ENCODE peak calls at places on chromosomes 7 and 10, in nine cellular contexts. One of them, this sample, is unnamed.

GRCh38 chr10:11611248-11612003 is at the start of gene USP6NL:
- DNase-seq in Caco-2: peak; percentile 99
- DNase-seq in heart left ventricle: peak; percentile 93
- DNase-seq in A549: peak; percentile 83
- DNase-seq in fibroblast of lung: peak; percentile 78
- DNase-seq in psoas muscle: peak; percentile 89
- DNase-seq in astrocyte of the spinal cord: peak; percentile 80
- DNase-seq in neural progenitor cell: peak; percentile 96
- DNase-seq in epithelial cell of esophagus: peak; percentile 92
- DNase-seq in this sample: peak; percentile 77

GRCh38 chr10:11017575-11018425 is at the start of gene CELF2:
- DNase-seq in epithelial cell of esophagus: peak; percentile 60
- DNase-seq in psoas muscle: peak; percentile 75
- DNase-seq in astrocyte of the spinal cord: no peak
- DNase-seq in neural progenitor cell: peak; percentile 94
- DNase-seq in Caco-2: peak; percentile 77
- DNase-seq in fibroblast of lung: peak; percentile 23
- DNase-seq in heart left ventricle: peak; percentile 84
- DNase-seq in A549: no peak
- DNase-seq in this sample: peak; percentile 53

GRCh38 chr10:58930497-58930896 is 245.9 kb upstream of the PHYHIPL start:
- DNase-seq in epithelial cell of esophagus: peak; percentile 4
- DNase-seq in astrocyte of the spinal cord: no peak
- DNase-seq in heart left ventricle: no peak
- DNase-seq in neural progenitor cell: no peak
- DNase-seq in A549: no peak
- DNase-seq in Caco-2: no peak
- DNase-seq in fibroblast of lung: peak; percentile 66
- DNase-seq in psoas muscle: no peak
- DNase-seq in this sample: no peak

GRCh38 chr7:24346716-24347115 is 62.7 kb downstream of the NPY start:
- DNase-seq in heart left ventricle: no peak
- DNase-seq in psoas muscle: no peak
- DNase-seq in fibroblast of lung: no peak
- DNase-seq in A549: no peak
- DNase-seq in astrocyte of the spinal cord: no peak
- DNase-seq in Caco-2: no peak
- DNase-seq in epithelial cell of esophagus: no peak
- DNase-seq in neural progenitor cell: no peak
- DNase-seq in this sample: no peak

GRCh38 chr7:25858562-25859411 is 293.2 kb upstream of the NFE2L3 start:
- DNase-seq in epithelial cell of esophagus: no peak
- DNase-seq in fibroblast of lung: no peak
- DNase-seq in Caco-2: no peak
- DNase-seq in A549: no peak
- DNase-seq in neural progenitor cell: peak; percentile 60
- DNase-seq in heart left ventricle: no peak
- DNase-seq in psoas muscle: no peak
- DNase-seq in astrocyte of the spinal cord: no peak
- DNase-seq in this sample: peak; percentile 21

GRCh38 chr7:114182837-114183236 is 231.8 kb upstream of the FOXP2 start:
- DNase-seq in astrocyte of the spinal cord: no peak
- DNase-seq in heart left ventricle: no peak
- DNase-seq in fibroblast of lung: peak; percentile 30
- DNase-seq in A549: no peak
- DNase-seq in neural progenitor cell: peak; percentile 30
- DNase-seq in epithelial cell of esophagus: no peak
- DNase-seq in Caco-2: peak; percentile 28
- DNase-seq in psoas muscle: no peak
- DNase-seq in this sample: no peak

GRCh38 chr7:30804078-30804661 is 33.0 kb downstream of the MINDY4 start:
- DNase-seq in psoas muscle: no peak
- DNase-seq in heart left ventricle: no peak
- DNase-seq in astrocyte of the spinal cord: peak; percentile 93
- DNase-seq in Caco-2: no peak
- DNase-seq in neural progenitor cell: no peak
- DNase-seq in fibroblast of lung: peak; percentile 96
- DNase-seq in epithelial cell of esophagus: peak; percentile 72
- DNase-seq in A549: no peak
- DNase-seq in this sample: no peak

GRCh38 chr10:30378607-30379006 is 29.5 kb upstream of the MTPAP start:
- DNase-seq in fibroblast of lung: no peak
- DNase-seq in A549: no peak
- DNase-seq in astrocyte of the spinal cord: no peak
- DNase-seq in Caco-2: no peak
- DNase-seq in heart left ventricle: no peak
- DNase-seq in epithelial cell of esophagus: peak; percentile 10
- DNase-seq in psoas muscle: no peak
- DNase-seq in neural progenitor cell: no peak
- DNase-seq in this sample: no peak

DNA sequence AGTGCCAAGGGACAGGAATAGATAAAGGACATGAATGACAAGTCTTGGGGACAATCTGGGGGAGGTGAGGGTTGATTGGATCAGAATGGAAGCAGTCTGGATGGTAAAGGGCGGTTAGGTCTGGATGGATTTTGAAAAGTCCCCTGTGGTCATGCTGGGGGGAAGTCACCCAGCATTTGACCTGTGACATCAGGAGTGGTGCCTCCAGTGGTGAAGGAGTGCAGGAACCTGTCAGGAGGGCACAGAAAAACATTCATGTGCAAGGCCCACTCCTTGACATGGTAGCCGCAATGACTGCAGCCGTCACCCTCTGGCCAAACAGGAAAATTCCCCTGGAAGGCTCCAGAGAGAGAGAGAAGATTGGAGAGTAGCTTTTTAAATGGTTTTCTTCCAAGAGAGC is 304.8 kb downstream of the GFRA1 start:
- DNase-seq in A549: no peak
- DNase-seq in fibroblast of lung: no peak
- DNase-seq in neural progenitor cell: no peak
- DNase-seq in astrocyte of the spinal cord: no peak
- DNase-seq in epithelial cell of esophagus: no peak
- DNase-seq in psoas muscle: no peak
- DNase-seq in Caco-2: no peak
- DNase-seq in heart left ventricle: no peak
- DNase-seq in this sample: no peak
- TF ChIP-seq CTCF in A549: no peak
- TF ChIP-seq CTCF in fibroblast of lung: no peak
- TF ChIP-seq CTCF in neural progenitor cell: no peak
- TF ChIP-seq CTCF in astrocyte of the spinal cord: no peak
- TF ChIP-seq CTCF in epithelial cell of esophagus: no peak
- TF ChIP-seq CTCF in psoas muscle: no peak
- TF ChIP-seq CTCF in Caco-2: no peak
- TF ChIP-seq CTCF in heart left ventricle: no peak
- TF ChIP-seq CTCF in this sample: no peak

GRCh38 chr10:47186941-47187340 is 113.1 kb upstream of the GDF10 start:
- DNase-seq in Caco-2: no peak
- DNase-seq in heart left ventricle: no peak
- DNase-seq in astrocyte of the spinal cord: no peak
- DNase-seq in psoas muscle: no peak
- DNase-seq in neural progenitor cell: no peak
- DNase-seq in A549: no peak
- DNase-seq in epithelial cell of esophagus: no peak
- DNase-seq in fibroblast of lung: no peak
- DNase-seq in this sample: no peak

GRCh38 chr10:47190301-47190700 is 109.7 kb upstream of the GDF10 start:
- DNase-seq in epithelial cell of esophagus: peak; percentile 8
- DNase-seq in Caco-2: no peak
- DNase-seq in astrocyte of the spinal cord: no peak
- DNase-seq in A549: no peak
- DNase-seq in fibroblast of lung: no peak
- DNase-seq in heart left ventricle: no peak
- DNase-seq in psoas muscle: no peak
- DNase-seq in neural progenitor cell: no peak
- DNase-seq in this sample: no peak

GRCh38 chr10:47189802-47190201 is 110.2 kb upstream of the GDF10 start:
- DNase-seq in neural progenitor cell: no peak
- DNase-seq in Caco-2: no peak
- DNase-seq in astrocyte of the spinal cord: no peak
- DNase-seq in fibroblast of lung: no peak
- DNase-seq in epithelial cell of esophagus: no peak
- DNase-seq in psoas muscle: no peak
- DNase-seq in heart left ventricle: no peak
- DNase-seq in A549: no peak
- DNase-seq in this sample: no peak

GRCh38 chr10:47188156-47188555 is 111.8 kb upstream of the GDF10 start:
- DNase-seq in Caco-2: no peak
- DNase-seq in fibroblast of lung: no peak
- DNase-seq in heart left ventricle: no peak
- DNase-seq in neural progenitor cell: no peak
- DNase-seq in epithelial cell of esophagus: no peak
- DNase-seq in astrocyte of the spinal cord: no peak
- DNase-seq in psoas muscle: no peak
- DNase-seq in A549: no peak
- DNase-seq in this sample: no peak

DNA sequence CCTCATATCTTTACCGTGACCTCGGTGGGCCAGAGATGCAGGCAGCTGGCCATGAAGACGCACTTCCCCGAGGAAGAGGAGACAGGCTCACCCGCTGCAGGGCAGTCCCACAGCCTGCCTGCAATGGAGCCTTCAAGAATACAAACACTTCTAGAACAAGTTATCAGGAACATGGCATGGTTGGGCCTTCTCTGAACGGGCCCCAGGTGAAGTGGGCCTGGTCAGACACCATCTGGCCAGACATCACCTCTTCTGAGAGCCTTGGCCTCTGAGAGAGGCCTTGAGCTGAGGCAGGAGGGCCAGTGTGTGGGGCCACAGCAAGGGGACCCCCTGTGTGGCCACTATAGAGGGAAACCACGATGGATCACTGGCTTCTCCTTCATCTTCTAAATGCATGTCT is 112.4 kb upstream of the GDF10 start:
- DNase-seq in astrocyte of the spinal cord: no peak
- DNase-seq in fibroblast of lung: no peak
- DNase-seq in Caco-2: no peak
- DNase-seq in neural progenitor cell: no peak
- DNase-seq in epithelial cell of esophagus: no peak
- DNase-seq in psoas muscle: no peak
- DNase-seq in A549: no peak
- DNase-seq in heart left ventricle: no peak
- DNase-seq in this sample: no peak
- TF ChIP-seq CTCF in astrocyte of the spinal cord: no peak
- TF ChIP-seq CTCF in fibroblast of lung: no peak
- TF ChIP-seq CTCF in Caco-2: no peak
- TF ChIP-seq CTCF in neural progenitor cell: no peak
- TF ChIP-seq CTCF in epithelial cell of esophagus: no peak
- TF ChIP-seq CTCF in psoas muscle: no peak
- TF ChIP-seq CTCF in A549: no peak
- TF ChIP-seq CTCF in heart left ventricle: no peak
- TF ChIP-seq CTCF in this sample: no peak

GRCh38 chr7:117809958-117810357 is 63.3 kb downstream of the CTTNBP2 start:
- DNase-seq in Caco-2: no peak
- DNase-seq in fibroblast of lung: peak; percentile 36
- DNase-seq in neural progenitor cell: no peak
- DNase-seq in epithelial cell of esophagus: no peak
- DNase-seq in astrocyte of the spinal cord: no peak
- DNase-seq in psoas muscle: no peak
- DNase-seq in heart left ventricle: peak; percentile 47
- DNase-seq in A549: no peak
- DNase-seq in this sample: no peak

GRCh38 chr7:117808910-117809705 is 64.1 kb downstream of the CTTNBP2 start:
- DNase-seq in psoas muscle: no peak
- DNase-seq in Caco-2: no peak
- DNase-seq in fibroblast of lung: peak; percentile 86
- DNase-seq in neural progenitor cell: no peak
- DNase-seq in astrocyte of the spinal cord: peak; percentile 74
- DNase-seq in epithelial cell of esophagus: no peak
- DNase-seq in heart left ventricle: no peak
- DNase-seq in A549: no peak
- DNase-seq in this sample: no peak

GRCh38 chr7:117806011-117806410 is 67.2 kb downstream of the CTTNBP2 start:
- DNase-seq in epithelial cell of esophagus: no peak
- DNase-seq in neural progenitor cell: no peak
- DNase-seq in fibroblast of lung: no peak
- DNase-seq in heart left ventricle: no peak
- DNase-seq in psoas muscle: no peak
- DNase-seq in A549: no peak
- DNase-seq in astrocyte of the spinal cord: no peak
- DNase-seq in Caco-2: no peak
- DNase-seq in this sample: no peak

GRCh38 chr7:117807688-117808087 is 65.6 kb downstream of the CTTNBP2 start:
- DNase-seq in Caco-2: no peak
- DNase-seq in astrocyte of the spinal cord: no peak
- DNase-seq in heart left ventricle: no peak
- DNase-seq in fibroblast of lung: no peak
- DNase-seq in epithelial cell of esophagus: no peak
- DNase-seq in psoas muscle: no peak
- DNase-seq in A549: no peak
- DNase-seq in neural progenitor cell: no peak
- DNase-seq in this sample: no peak

GRCh38 chr7:117808273-117808868 is 64.9 kb downstream of the CTTNBP2 start:
- DNase-seq in psoas muscle: peak; percentile 26
- DNase-seq in fibroblast of lung: peak; percentile 87
- DNase-seq in A549: no peak
- DNase-seq in astrocyte of the spinal cord: peak; percentile 83
- DNase-seq in Caco-2: no peak
- DNase-seq in heart left ventricle: peak; percentile 75
- DNase-seq in neural progenitor cell: peak; percentile 58
- DNase-seq in epithelial cell of esophagus: peak; percentile 32
- DNase-seq in this sample: no peak
- TF ChIP-seq CTCF in psoas muscle: no peak
- TF ChIP-seq CTCF in fibroblast of lung: no peak
- TF ChIP-seq CTCF in A549: no peak
- TF ChIP-seq CTCF in astrocyte of the spinal cord: no peak
- TF ChIP-seq CTCF in Caco-2: no peak
- TF ChIP-seq CTCF in heart left ventricle: no peak
- TF ChIP-seq CTCF in neural progenitor cell: no peak
- TF ChIP-seq CTCF in epithelial cell of esophagus: no peak
- TF ChIP-seq CTCF in this sample: no peak

DNA sequence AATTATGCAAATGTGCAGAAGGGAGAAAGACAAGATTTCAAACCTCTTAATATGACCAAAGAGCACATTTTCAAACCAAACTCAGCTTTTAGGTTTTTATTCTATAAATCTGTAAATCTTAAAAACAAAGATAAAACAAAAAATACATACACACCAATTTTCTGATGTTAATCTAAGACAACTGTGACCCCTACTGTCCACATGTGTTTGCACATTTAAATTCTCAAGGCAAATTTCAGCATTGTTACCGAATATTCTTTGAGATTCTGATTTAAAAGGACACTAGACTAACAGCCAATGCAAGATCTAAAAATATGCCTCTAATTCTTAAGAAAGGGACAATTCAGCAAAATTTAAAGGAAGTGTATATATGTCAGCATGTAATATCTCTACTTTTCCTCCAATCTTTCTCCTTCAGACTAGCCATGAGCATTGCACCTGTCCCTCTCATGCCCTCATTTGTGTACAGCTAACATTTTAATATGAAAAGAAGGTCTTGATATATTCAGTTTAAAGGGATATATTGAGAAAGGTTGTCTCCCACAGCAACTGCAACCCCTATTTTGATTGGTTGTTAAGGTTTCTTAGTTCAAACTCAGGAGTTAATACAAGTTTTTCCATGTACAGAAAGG is 417.9 kb downstream of the IPMK start:
- DNase-seq in fibroblast of lung: no peak
- DNase-seq in psoas muscle: no peak
- DNase-seq in A549: peak; percentile 33
- DNase-seq in heart left ventricle: no peak
- DNase-seq in astrocyte of the spinal cord: peak; percentile 15
- DNase-seq in neural progenitor cell: no peak
- DNase-seq in Caco-2: no peak
- DNase-seq in epithelial cell of esophagus: peak; percentile 43
- DNase-seq in this sample: no peak
- TF ChIP-seq CTCF in fibroblast of lung: peak; percentile 23
- TF ChIP-seq CTCF in psoas muscle: no peak
- TF ChIP-seq CTCF in A549: peak; percentile 76
- TF ChIP-seq CTCF in heart left ventricle: no peak
- TF ChIP-seq CTCF in astrocyte of the spinal cord: peak; percentile 21
- TF ChIP-seq CTCF in neural progenitor cell: peak; percentile 51
- TF ChIP-seq CTCF in Caco-2: peak; percentile 54
- TF ChIP-seq CTCF in epithelial cell of esophagus: peak; percentile 40
- TF ChIP-seq CTCF in this sample: peak; percentile 69

This sample was measured in neural crest cell.